ENCODE peak calls at places on chromosomes 13 and 19, in eight cellular contexts. N is A549, U is HepG2, G is GM23338, E is K562, A is SK-N-SH, V is HCT116, S is GM12878. O is an unnamed sample. For H3K4me1, the result is how much of the 10 kb centered on the place peaks cover.

GRCh38 chr19:53034054-53034453 is 10.5 kb upstream of the ERVV-2 start:
- DNase-seq in V (no peak), S (no peak), N (no peak), E (no peak), G (no peak), U (no peak), A (no peak), O (no peak)

GRCh38 chr13:30865131-30866009 is 40.7 kb upstream of the MEDAG start:
- DNase-seq in S (no peak), A (peak), V (peak), N (peak), E (peak), G (peak), U (peak), O (no peak)

GRCh38 chr13:41130356-41130755 is 2.2 kb downstream of the KBTBD6 start:
- DNase-seq in U (no peak), S (no peak), G (no peak), E (no peak), N (no peak), V (no peak), A (no peak), O (no peak)

GRCh38 chr13:49319555-49320350 is 72.0 kb downstream of the CDADC1 start:
- DNase-seq in E (no peak), A (no peak), S (no peak), N (no peak), U (no peak), V (no peak), G (no peak), O (no peak)

GRCh38 chr13:105665284-105665683 is 870.2 kb downstream of the EFNB2 start:
- DNase-seq in V (no peak), S (no peak), U (no peak), N (no peak), E (no peak), G (no peak), A (no peak), O (no peak)

GRCh38 chr19:43152217-43152616 is 34.1 kb downstream of the PSG5 start:
- DNase-seq in G (no peak), E (no peak), V (no peak), U (no peak), A (no peak), S (no peak), N (no peak), O (no peak)

GRCh38 chr19:19661675-19662251 is 1.7 kb downstream of the ATP13A1 start:
- DNase-seq in N (no peak), V (no peak), A (peak), S (peak), U (peak), E (peak), G (no peak), O (no peak)

GRCh38 chr19:12656899-12657571 is 9.5 kb downstream of the MAN2B1 start:
- DNase-seq in V (no peak), S (no peak), E (peak), A (peak), U (no peak), G (peak), N (no peak), O (no peak)

GRCh38 chr13:30711375-30711774 is 24.0 kb upstream of the ALOX5AP start:
- DNase-seq in S (no peak), E (no peak), N (peak), U (no peak), G (no peak), A (no peak), V (no peak), O (no peak)

GRCh38 chr19:6064016-6064702 is 46.1 kb downstream of the RFX2 start:
- DNase-seq in S (no peak), U (no peak), N (peak), V (no peak), G (no peak), E (no peak), A (no peak), O (no peak)

GRCh38 chr13:111429064-111429558 is 108.7 kb downstream of the TEX29 start:
- DNase-seq in G (peak), V (peak), S (no peak), A (peak), N (peak), U (peak), E (peak), O (no peak)

GRCh38 chr13:26343816-26344215 is 89.9 kb downstream of the CDK8 start:
- DNase-seq in G (no peak), V (no peak), E (no peak), U (no peak), N (no peak), S (no peak), A (no peak), O (no peak)

GRCh38 chr19:7744871-7745270 is 2.5 kb downstream of the CD209 start:
- DNase-seq in G (no peak), U (no peak), V (no peak), S (no peak), E (no peak), A (no peak), N (no peak), O (no peak)

GRCh38 chr13:99230991-99231390 is 27.2 kb downstream of the GPR18 start:
- DNase-seq in U (no peak), A (no peak), S (no peak), V (no peak), E (no peak), G (no peak), N (no peak), O (no peak)

DNA sequence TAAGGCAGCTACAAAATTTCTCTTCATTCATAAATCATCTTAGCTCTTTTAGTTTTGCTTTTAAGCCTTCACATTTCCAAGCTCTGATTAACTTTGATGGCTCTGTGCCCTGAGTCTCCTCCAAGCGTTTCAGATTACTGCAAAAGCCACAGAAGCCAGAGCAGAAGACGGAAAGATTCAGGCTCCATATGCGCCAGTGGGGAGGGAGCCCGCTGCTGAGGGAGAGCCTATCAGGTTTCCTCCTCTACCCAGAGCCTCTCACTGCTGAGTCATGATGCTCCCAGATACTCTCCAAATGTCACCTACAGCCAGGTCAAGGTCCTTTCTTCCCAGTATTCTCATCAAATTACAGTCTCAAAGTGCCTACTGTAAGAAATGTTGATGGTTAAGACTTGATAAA is 193.6 kb downstream of the RAP2A start:
- DNase-seq in S (no peak), E (peak), N (peak), A (no peak), G (peak), V (no peak), U (peak), O (no peak)
- H3K27ac ChIP-seq in S (no peak), E (no peak), N (no peak), A (no peak), G (no peak), V (no peak), U (no peak), O (no peak)

DNA sequence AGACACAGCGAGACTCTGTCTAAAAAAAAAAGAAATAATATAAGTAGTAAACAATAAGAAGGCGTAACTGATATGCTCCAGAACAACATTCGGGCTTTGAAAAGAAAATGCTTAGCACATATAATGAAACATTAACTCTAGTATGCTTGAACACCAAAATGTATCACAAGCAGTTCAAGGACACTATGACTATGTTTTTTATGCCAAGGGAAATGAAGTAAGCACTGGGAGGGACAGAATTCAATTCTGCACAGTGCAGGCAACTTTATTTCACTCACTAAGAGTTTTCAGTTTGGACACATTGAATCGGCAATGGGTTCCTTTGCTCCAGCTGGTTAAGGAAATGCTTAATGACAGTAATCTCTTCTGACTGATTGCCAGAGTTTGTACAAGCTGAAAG is 178.7 kb downstream of the TBC1D4 start:
- DNase-seq in G (no peak), S (no peak), N (no peak), V (no peak), U (no peak), E (no peak), A (no peak), O (no peak)
- TF ChIP-seq REST in G (no peak), S (no peak), N (no peak), V (no peak), U (no peak), E (no peak), A (no peak), O (no peak)

GRCh38 chr13:51800456-51800855 is 3.5 kb downstream of the DHRS12 start:
- DNase-seq in S (no peak), V (no peak), G (no peak), N (no peak), A (no peak), U (no peak), E (no peak), O (no peak)
- H3K4me1 ChIP-seq in S (under half), V (under half), G (half or more), N (under half), A (under half), U (half or more), E (under half), O (under half)

GRCh38 chr13:79398915-79399314 is 7.1 kb downstream of the RBM26 start:
- DNase-seq in N (no peak), V (no peak), U (no peak), E (no peak), A (no peak), S (no peak), G (no peak), O (no peak)
- H3K27ac ChIP-seq in N (no peak), V (no peak), U (no peak), E (no peak), A (peak), S (no peak), G (no peak), O (no peak)

DNA sequence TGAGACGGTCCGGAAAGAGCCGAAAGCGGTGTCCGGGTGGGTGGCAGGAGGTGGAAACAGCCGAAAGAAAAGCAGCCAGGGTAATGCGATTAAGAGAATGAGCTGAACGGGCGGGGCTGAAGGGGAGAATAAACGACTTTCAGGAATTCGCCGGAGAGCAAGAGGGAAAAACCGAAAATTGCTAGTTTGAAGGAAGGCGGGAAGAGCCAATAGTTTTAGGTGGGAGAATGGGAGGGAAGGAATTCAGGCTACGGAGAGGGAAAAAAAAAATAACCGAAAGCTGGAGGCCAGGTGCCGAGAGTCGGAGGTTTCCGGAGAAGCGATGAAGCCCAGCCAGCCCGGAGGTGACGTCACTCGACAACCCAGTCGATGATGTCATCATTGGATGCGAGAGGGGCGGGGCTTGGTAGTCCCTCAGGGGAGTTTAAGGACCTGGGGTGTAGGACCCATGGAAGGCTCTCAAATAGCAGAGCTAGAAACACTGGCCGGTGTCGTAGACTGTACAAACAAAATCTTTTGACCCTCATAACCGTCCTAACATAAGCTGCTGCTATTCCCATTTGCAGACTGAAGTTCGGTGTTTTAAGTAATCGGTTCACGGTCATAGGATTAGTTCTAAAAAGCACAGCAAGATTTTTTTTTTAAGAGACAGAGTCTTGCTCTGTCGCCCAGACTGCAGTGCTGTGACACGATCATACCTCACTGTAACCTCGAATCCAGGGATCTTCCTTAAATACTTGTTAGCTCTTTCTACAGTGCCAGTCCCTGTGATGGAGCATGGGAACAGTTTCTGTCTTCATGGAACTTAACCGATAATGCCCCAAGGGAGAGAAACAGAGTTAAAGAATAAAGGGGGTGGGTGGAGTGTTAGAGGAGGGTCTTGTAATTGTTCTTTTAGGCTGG is at the start of gene ZC3H4:
- DNase-seq in S (peak), A (peak), U (peak), G (peak), E (peak), N (peak), V (peak), O (peak)
- TF ChIP-seq REST in S (no peak), A (peak), U (no peak), G (no peak), E (no peak), N (peak), V (no peak), O (no peak)

GRCh38 chr13:77529501-77529840 is 6.0 kb upstream of the SCEL start:
- DNase-seq in U (no peak), A (no peak), G (no peak), S (no peak), V (no peak), E (no peak), N (no peak), O (no peak)
- H3K4me1 ChIP-seq in U (under half), A (under half), G (under half), S (under half), V (under half), E (under half), N (under half), O (under half)

DNA sequence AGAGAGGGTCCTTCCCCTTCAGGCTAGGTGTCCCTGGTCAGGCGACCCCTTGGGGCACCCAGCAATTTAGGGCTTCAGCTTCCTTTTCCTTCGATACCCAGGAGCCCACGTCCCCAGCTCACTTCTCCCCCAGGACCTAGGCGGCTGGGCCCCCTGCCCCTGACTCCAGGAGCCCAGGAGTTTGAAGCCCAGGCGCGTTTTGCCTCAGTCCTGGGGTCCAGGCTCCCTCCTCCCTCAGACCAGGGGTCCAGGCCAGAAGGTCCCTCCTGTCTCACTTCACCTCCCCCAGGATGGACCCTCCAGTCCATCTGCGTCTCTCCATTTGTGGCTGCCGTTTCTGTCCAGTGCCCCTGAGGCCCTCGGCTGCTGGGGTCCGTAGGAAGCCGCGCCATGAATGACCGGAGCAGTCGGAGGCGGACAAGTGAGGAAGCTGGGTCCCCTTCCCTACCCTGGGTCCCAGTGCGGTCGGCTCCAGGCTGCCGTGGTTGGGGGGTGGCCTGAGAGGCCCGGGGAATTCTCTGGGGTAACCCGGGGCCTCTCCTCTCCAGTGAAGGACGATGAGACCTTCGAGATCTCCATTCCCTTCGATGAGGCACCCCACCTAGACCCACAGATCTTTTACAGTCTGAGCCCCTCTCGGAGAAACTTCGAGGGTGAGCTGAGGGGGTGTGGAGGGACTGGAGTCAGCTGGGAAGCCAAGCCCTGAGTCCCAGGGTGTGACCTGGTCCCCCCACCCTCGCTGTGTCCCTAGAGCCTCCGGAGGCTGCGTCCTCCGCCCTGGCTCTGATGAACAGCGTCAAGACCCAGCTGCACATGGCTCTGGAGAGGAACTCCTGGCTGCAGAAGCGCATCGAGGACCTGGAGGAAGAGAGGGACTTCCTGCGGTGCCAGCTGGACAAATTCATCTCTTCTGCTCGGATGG is 906 bp downstream of the CCDC106 start:
- DNase-seq in N (no peak), S (no peak), U (no peak), G (no peak), E (no peak), A (peak), V (no peak), O (no peak)
- H3K27ac ChIP-seq in N (peak), S (peak), U (peak), G (no peak), E (peak), A (no peak), V (no peak), O (peak)

GRCh38 chr13:47413112-47413511 is 516.3 kb upstream of the HTR2A start:
- DNase-seq in V (no peak), E (no peak), N (no peak), S (no peak), U (no peak), G (no peak), A (no peak), O (no peak)
- TF ChIP-seq REST in V (no peak), E (no peak), N (no peak), S (no peak), U (no peak), G (no peak), A (no peak), O (no peak)

DNA sequence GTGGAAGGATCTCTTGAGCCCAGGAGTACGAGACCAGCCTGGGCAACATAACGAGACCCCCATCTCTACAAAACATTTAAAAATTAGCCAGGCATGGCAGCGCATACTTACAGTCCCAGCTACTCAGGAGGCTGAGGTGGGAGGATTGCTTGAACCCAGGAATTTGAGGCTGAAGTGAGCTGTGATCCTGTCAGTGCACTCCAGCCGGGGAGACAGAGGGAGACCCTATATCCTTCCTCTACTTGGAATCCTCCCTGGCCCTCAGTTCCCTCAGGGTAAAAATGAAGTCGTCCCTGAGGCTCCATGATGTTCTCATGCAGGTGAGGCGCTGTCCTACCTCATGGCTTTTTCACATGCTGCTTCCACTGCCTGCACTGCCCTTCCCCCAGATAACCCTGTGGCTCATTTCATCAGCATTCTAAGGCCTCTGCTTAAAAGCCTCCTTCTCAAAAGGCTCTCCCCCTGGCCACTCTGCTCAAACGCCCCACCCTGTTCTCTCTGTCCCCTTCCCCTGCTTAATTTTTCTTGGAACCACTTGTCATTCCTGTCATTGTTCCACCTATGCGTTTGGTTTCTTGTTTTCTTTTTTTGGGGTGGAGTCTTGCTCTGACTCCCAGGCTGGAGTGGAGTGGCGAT is 19.2 kb downstream of the DNM2 start:
- DNase-seq in V (no peak), A (no peak), E (no peak), G (peak), S (no peak), N (no peak), U (no peak), O (no peak)
- H3K4me1 ChIP-seq in V (under half), A (under half), E (under half), G (under half), S (under half), N (under half), U (under half), O (under half)

GRCh38 chr19:17513801-17514200 is 2.4 kb downstream of the PGLS start:
- DNase-seq in A (no peak), E (no peak), N (no peak), U (no peak), V (no peak), S (no peak), G (no peak), O (no peak)

GRCh38 chr19:17515408-17516149 is 4.1 kb downstream of the PGLS start:
- DNase-seq in U (no peak), N (no peak), G (no peak), E (no peak), S (no peak), A (no peak), V (no peak), O (no peak)

GRCh38 chr19:17512574-17512939 is 1.1 kb downstream of the PGLS start:
- DNase-seq in V (no peak), S (no peak), E (no peak), N (no peak), G (no peak), A (no peak), U (no peak), O (no peak)

GRCh38 chr19:17510220-17510993 is 1.0 kb upstream of the PGLS start:
- DNase-seq in A (no peak), E (no peak), U (no peak), G (no peak), S (no peak), V (no peak), N (no peak), O (no peak)

DNA sequence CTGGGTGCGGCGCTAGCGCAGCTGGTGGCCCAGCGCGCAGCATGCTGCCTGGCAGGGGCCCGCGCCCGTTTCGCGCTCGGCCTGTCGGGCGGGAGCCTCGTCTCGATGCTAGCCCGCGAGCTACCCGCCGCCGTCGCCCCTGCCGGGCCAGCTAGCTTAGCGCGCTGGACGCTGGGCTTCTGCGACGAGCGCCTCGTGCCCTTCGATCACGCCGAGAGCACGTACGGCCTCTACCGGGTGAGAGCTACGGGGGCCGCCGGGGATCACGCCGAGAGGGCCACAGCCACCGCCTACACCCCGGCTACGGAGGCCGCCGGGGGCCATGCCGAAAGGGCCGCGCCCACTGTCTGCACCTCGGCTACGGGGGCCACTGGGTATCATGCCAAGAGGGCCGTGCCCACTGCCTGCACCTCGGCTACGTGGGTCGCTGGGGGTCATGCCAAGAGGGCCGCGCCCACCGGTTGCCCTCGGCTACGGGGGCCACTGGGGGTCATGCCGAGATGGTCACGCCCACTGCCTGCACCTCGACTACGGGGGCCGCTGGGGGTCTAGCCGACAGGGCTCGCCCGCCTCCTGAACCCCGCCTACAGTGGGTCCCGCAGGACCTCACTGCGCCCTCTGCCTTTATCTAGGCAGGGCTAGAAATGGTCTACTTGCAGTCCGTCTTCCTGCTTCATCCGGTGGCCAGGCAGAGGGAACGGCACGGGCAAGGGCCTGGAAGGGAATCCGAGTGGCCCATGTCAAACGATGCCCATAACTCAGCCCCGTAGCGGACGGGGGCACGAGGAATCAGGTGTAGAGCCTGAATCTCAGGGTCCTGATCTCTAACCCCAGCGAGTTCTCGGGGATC is 500 bp downstream of the PGLS start:
- DNase-seq in U (peak), A (peak), V (peak), G (peak), S (peak), E (peak), N (peak), O (peak)
- H3K27ac ChIP-seq in U (peak), A (peak), V (peak), G (peak), S (peak), E (peak), N (peak), O (peak)

O was measured in Panc1.